ENCODE peak calls at places on chromosomes 4 and X, in ten cellular contexts. E is aorta; F is lung; A is fibroblast of lung; O is lower lobe of right lung; S is IMR-90; G is gastrocnemius medialis; K is CD8-positive, alpha-beta T cell; M is thoracic aorta; B is pancreas. T is an unnamed sample. For H3K9me3 and H3K36me3, the result is how much of the 10 kb centered on the place peaks cover.

GRCh38 chr4:76539979-76540378 is 105.0 kb downstream of the SHROOM3 start:
- DNase-seq in B (no peak), M (no peak), E (no peak), O (no peak), K (no peak), G (no peak), S (no peak), A (peak), F (no peak), T (no peak)

GRCh38 chrX:9538544-9539045 is 73.7 kb downstream of the TBL1X start:
- DNase-seq in B (peak), M (no peak), S (no peak), F (no peak), E (no peak), O (no peak), A (no peak), G (no peak), K (no peak), T (peak)

GRCh38 chr4:48127882-48128394 is 6.1 kb downstream of the TXK start:
- DNase-seq in O (peak), G (peak), E (peak), F (peak), A (peak), M (peak), K (peak), S (peak), B (peak), T (peak)

GRCh38 chr4:99447079-99447478 is 11.9 kb upstream of the ADH7 start:
- DNase-seq in A (peak), G (no peak), M (no peak), K (no peak), S (peak), F (no peak), B (no peak), O (no peak), E (no peak), T (no peak)

GRCh38 chr4:113173132-113173531 is 123.7 kb downstream of the ANK2 start:
- DNase-seq in A (no peak), K (no peak), O (no peak), F (no peak), E (no peak), G (no peak), M (no peak), S (no peak), B (no peak), T (no peak)

GRCh38 chr4:6472387-6473263 is at the start of gene PPP2R2C:
- DNase-seq in G (no peak), F (no peak), K (no peak), S (no peak), E (no peak), O (no peak), A (no peak), M (no peak), B (no peak), T (no peak)

GRCh38 chr4:12144051-12144450 is 715.4 kb upstream of the HS3ST1 start:
- DNase-seq in E (no peak), G (no peak), K (no peak), S (no peak), M (no peak), A (no peak), B (no peak), F (no peak), O (no peak), T (no peak)

GRCh38 chr4:5385741-5386251 is 322.6 kb downstream of the EVC2 start:
- DNase-seq in K (no peak), A (no peak), E (no peak), M (no peak), G (no peak), S (no peak), F (no peak), B (peak), O (no peak), T (no peak)

GRCh38 chrX:119417842-119418241 is 18.7 kb downstream of the SLC25A43 start:
- DNase-seq in S (no peak), A (no peak), F (no peak), M (no peak), G (no peak), O (no peak), B (no peak), E (no peak), K (no peak), T (no peak)

GRCh38 chrX:80810365-80810978 is 795 bp upstream of the BRWD3 start:
- DNase-seq in O (no peak), B (no peak), M (no peak), G (no peak), K (no peak), F (no peak), A (peak), E (no peak), S (no peak), T (no peak)

DNA sequence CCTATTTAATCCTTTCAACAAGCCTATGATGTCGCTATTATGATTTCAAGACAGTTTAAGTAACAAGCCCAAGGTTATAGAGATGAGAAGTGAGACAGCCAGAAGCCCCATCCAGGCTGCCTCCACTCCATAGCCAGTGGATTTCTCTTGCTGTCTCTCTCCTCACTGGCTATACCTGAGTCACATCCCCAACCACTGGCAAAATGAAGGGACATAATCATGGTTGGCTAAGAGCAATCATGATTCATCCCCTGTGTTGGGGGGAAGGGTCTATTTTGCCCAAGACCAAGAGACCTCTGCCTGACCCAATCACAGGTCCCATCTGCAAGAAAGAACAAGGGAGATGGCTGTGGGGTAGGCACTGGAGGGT is 334.9 kb upstream of the GATB start:
- DNase-seq in B (no peak), O (no peak), F (no peak), K (no peak), S (no peak), M (no peak), A (peak), E (no peak), G (no peak), T (no peak)
- H3K27ac ChIP-seq in B (no peak), O (no peak), F (no peak), K (no peak), S (no peak), M (no peak), A (no peak), E (no peak), G (no peak), T (no peak)

DNA sequence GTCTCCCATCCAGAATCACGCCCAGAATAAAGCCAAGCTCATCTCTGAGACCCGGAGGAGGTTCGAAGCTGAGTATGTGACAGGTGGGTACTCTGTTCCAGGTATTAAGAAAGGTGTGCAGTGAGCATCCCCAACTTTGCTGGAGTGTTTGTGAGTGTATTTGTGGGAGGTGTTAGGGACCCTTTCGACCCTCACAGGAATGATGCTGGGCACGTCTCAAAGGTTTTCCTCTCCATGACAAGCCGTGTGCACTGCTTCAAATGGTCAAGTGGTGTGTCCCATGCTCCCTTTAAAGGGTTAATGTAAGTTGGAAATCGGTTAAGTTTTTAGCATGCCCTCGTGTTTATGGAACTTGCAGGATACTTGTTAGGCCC is 442 bp downstream of the MOSPD2 start:
- DNase-seq in M (no peak), K (no peak), G (no peak), B (no peak), F (no peak), S (no peak), E (no peak), O (no peak), A (no peak), T (no peak)
- H3K9me3 ChIP-seq in M (under half), K (under half), G (under half), B (under half), F (under half), S (under half), E (under half), O (under half), A (under half), T (under half)

GRCh38 chr4:168856312-168856711 is 153.7 kb downstream of the CBR4 start:
- DNase-seq in F (no peak), E (no peak), G (no peak), M (no peak), K (no peak), B (no peak), A (peak), O (no peak), S (peak), T (peak)
- H3K36me3 ChIP-seq in F (under half), E (under half), G (under half), M (under half), K (under half), B (under half), A (under half), O (under half), S (under half), T (under half)

DNA sequence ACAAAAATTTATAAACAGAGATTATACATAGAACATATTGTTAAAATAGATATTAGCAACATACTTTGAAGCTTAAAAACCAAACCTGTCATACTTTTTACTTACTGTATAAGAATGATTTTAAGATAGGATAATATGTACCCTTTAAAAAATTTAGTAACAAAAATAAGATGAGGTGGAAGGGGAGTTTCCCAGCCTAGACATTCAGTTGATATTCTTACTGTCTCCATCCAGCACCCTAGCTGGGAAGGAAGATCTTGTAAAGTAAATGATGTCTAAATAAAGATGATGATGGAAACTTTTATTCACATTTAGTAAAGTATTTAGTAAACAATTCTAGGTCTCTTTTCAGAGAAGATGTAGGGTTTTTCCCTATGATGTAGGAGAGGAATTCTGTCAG is 136.7 kb downstream of the RAPGEF2 start:
- DNase-seq in E (no peak), O (no peak), K (no peak), A (no peak), M (no peak), S (no peak), B (no peak), G (no peak), F (no peak), T (no peak)
- H3K27ac ChIP-seq in E (no peak), O (no peak), K (no peak), A (no peak), M (no peak), S (no peak), B (no peak), G (peak), F (no peak), T (no peak)

DNA sequence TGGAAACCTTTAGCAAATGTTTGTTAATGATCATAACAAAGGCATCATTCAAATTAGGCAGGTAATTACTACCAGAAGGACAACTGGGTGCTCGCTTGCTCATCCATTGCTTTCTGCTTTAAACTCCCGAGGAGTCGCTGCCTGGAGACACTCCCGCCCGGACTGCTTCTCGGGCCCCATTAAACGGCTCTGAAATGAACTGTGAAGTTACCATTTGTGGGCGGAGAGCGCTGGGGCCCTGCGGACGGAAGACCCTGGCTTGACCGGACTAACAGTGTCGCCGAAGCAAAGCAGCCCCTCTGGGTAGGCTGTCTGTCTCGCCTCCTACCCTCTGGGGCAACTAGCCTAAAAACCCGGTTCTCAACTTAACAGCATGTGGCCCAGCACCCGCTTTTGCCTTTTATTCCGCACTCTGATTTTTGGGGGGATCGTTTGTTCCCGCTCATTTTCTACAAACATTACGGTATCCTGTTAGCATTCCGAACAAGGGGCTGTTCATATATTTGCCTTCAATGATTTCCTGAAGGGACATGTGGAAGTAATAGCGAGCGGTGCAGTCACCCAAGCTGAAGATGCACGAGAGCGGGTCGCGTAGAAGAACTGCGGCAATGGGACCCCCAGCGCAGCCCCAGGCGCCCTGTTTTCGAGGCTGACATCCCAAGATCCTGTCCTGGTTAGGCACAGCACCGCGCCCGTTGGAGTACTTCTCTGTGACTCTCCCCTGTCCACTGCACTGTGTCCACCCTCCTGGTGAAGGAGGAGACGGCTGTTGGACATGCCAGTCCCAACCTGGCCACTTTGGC is 1.6 kb upstream of the PDGFRA start:
- DNase-seq in F (no peak), G (no peak), A (peak), K (no peak), B (no peak), M (no peak), E (peak), S (peak), O (peak), T (peak)
- H3K9me3 ChIP-seq in F (under half), G (under half), A (under half), K (under half), B (under half), M (under half), E (under half), S (under half), O (under half), T (under half)

DNA sequence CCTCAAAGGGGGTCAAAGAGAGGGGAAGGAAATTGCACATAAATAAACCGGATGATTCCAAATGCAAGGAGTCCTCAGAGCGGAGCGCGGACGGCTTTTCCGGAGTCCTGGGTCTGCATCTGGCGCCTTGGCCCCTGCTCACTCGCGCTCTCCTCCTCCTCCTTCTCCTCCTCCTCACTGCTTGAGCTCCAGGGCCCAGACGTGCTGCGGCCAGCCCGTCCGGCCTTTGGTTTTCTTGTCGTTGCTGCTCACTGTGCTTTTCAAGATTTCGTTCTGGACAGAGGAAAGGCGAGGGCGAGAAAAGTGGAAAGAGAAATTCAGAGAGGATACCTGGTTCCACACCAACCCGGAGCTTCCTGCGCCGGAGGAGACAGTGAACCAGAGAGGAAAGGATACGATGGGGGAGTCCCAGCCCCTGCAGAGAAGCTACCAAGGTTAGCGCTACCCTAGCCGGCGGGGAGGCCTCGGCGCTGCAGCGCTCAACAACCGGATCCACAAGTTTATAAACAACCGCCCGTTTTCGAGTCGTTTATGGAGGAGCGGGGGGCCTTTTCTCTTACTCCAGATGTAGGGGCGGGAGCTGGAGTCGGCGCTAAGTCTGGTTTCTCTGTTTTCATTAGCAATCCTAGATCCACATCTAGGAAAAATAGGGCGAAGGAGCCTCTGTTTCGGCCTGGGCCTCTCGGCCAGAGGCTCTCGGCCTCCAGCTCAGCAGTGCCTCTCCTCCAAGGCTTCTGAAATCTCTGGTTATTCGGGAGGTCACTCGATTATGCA is 2.7 kb downstream of the HAND2 start:
- DNase-seq in M (no peak), E (peak), A (no peak), S (no peak), B (no peak), K (no peak), G (no peak), O (no peak), F (no peak), T (no peak)
- H3K36me3 ChIP-seq in M (under half), E (under half), A (under half), S (under half), B (under half), K (under half), G (under half), O (under half), F (under half), T (under half)